ENCODE peak calls at places on chromosomes 16 and 17, in five cellular contexts. B is adipocyte, R is right lobe of liver, E is left colon, V is body of pancreas. G is an unnamed sample.

GRCh38 chr16:48617104-48617503 is 7.1 kb upstream of the N4BP1 start:
- DNase-seq in V (no peak), E (no peak), B (no peak), R (no peak), G (no peak)

GRCh38 chr16:2496223-2497115 is 17.3 kb upstream of the ATP6V0C start:
- DNase-seq in R (no peak), V (no peak), E (no peak), B (no peak), G (no peak)

GRCh38 chr17:57557363-57557762 is 187.7 kb downstream of the CCDC182 start:
- DNase-seq in R (no peak), V (no peak), B (no peak), E (no peak), G (no peak)

GRCh38 chr17:7632492-7632894 is 2.6 kb downstream of the SHBG start:
- DNase-seq in V (peak; percentile 52), B (peak; percentile 67), R (peak; percentile 56), E (no peak), G (no peak)

GRCh38 chr17:72512649-72513556 is 392.1 kb downstream of the SOX9 start:
- DNase-seq in E (no peak), V (no peak), R (no peak), B (no peak), G (no peak)

GRCh38 chr16:29862383-29862883 is 593 bp downstream of the CDIPT start:
- DNase-seq in E (no peak), R (no peak), V (peak; percentile 30), B (peak; percentile 52), G (peak; percentile 27)

GRCh38 chr17:56110463-56111138 is 42.7 kb upstream of the ANKFN1 start:
- DNase-seq in R (no peak), E (peak; percentile 85), V (peak; percentile 10), B (no peak), G (peak; percentile 85)

GRCh38 chr16:8905168-8905762 is 23.1 kb downstream of the LITAFD start:
- DNase-seq in V (no peak), B (peak; percentile 54), R (no peak), E (no peak), G (no peak)

GRCh38 chr17:77735051-77735340 is 223.5 kb upstream of the TNRC6C start:
- DNase-seq in R (no peak), B (no peak), V (no peak), E (no peak), G (no peak)

GRCh38 chr16:53090591-53091507 is 36.1 kb downstream of the CHD9 start:
- DNase-seq in B (peak; percentile 97), R (peak; percentile 90), V (peak; percentile 79), E (peak; percentile 91), G (peak; percentile 88)